ENCODE peak calls at places on chromosomes 1 and 21, in five cellular contexts. W, F, Z, V and A are unnamed samples.
A peak's percentile ranks its signal among the peaks of the same experiment; 100 is the strongest.

GRCh38 chr1:167344112-167344511 is 123.4 kb downstream of the POU2F1 start:
- DNase-seq in Z (no peak), V (no peak), W (no peak), F (peak; percentile 34), A (peak; percentile 2)

GRCh38 chr1:12251442-12251841 is 21.6 kb downstream of the VPS13D start:
- DNase-seq in W (no peak), F (peak; percentile 34), Z (no peak), V (no peak), A (peak; percentile 12)

GRCh38 chr1:184078564-184079107 is 27.1 kb downstream of the TSEN15 start:
- DNase-seq in W (no peak), V (no peak), Z (no peak), F (no peak), A (no peak)

GRCh38 chr1:27773732-27774445 is 870 bp downstream of the STX12 start:
- DNase-seq in W (no peak), F (peak; percentile 6), Z (peak; percentile 63), V (no peak), A (peak; percentile 53)

GRCh38 chr1:182259963-182260362 is 131.6 kb downstream of the GLUL start:
- DNase-seq in V (no peak), Z (no peak), W (no peak), F (no peak), A (no peak)

GRCh38 chr1:193542668-193543067 is 356.3 kb upstream of the B3GALT2 start:
- DNase-seq in W (peak; percentile 64), V (no peak), Z (no peak), F (no peak), A (no peak)

GRCh38 chr1:14724697-14725096 is 126.2 kb downstream of the KAZN start:
- DNase-seq in W (no peak), F (no peak), V (no peak), Z (no peak), A (no peak)

GRCh38 chr21:31190516-31190915 is 152.2 kb upstream of the KRTAP19-8 start:
- DNase-seq in F (no peak), Z (no peak), W (no peak), V (no peak), A (no peak)

GRCh38 chr1:64309468-64309867 is 106.0 kb downstream of the UBE2U start:
- DNase-seq in W (no peak), Z (no peak), F (no peak), V (no peak), A (no peak)

GRCh38 chr1:3727042-3727824 is 25.0 kb upstream of the CCDC27 start:
- DNase-seq in F (no peak), V (peak; percentile 30), W (peak; percentile 91), Z (no peak), A (peak; percentile 29)

GRCh38 chr1:221743416-221744208 is 1.7 kb upstream of the DUSP10 start:
- DNase-seq in V (no peak), W (peak; percentile 61), Z (peak; percentile 38), F (no peak), A (no peak)

GRCh38 chr1:205774277-205775014 is 836 bp downstream of the RAB29 start:
- DNase-seq in W (peak; percentile 84), V (no peak), F (no peak), Z (peak; percentile 14), A (peak; percentile 15)

GRCh38 chr1:205780335-205780734 is 5.1 kb upstream of the RAB29 start:
- DNase-seq in V (no peak), W (no peak), F (no peak), Z (no peak), A (no peak)

GRCh38 chr1:205775015-205775716 is at the start of gene RAB29:
- DNase-seq in Z (peak; percentile 77), F (peak; percentile 72), V (peak; percentile 82), W (peak; percentile 94), A (peak; percentile 88)

GRCh38 chr1:205775717-205776056 is 405 bp upstream of the RAB29 start:
- DNase-seq in F (peak; percentile 20), W (no peak), V (no peak), Z (peak; percentile 74), A (peak; percentile 90)

DNA sequence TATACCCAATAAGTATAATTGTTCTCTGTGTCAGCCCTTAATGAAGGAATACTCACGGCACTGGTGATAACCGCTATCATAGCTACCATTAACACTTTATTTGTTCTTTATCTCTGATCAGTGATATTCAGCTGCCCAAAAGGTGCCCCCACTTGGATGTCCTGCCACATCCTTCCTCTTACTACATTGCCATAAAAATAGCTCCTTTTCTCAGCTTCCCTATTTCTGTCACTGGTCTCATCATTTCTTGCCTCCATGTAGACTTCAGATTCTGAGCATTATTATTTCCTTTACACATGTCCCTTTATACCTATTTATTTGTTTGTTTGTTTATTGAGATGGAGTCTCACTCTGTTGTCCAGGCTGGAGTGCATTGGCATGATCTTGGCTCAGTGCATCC is 2.7 kb upstream of the RAB29 start:
- DNase-seq in W (no peak), V (no peak), F (no peak), Z (no peak), A (no peak)
- TF ChIP-seq CTCF in W (no peak), V (no peak), F (no peak), Z (no peak), A (no peak)

DNA sequence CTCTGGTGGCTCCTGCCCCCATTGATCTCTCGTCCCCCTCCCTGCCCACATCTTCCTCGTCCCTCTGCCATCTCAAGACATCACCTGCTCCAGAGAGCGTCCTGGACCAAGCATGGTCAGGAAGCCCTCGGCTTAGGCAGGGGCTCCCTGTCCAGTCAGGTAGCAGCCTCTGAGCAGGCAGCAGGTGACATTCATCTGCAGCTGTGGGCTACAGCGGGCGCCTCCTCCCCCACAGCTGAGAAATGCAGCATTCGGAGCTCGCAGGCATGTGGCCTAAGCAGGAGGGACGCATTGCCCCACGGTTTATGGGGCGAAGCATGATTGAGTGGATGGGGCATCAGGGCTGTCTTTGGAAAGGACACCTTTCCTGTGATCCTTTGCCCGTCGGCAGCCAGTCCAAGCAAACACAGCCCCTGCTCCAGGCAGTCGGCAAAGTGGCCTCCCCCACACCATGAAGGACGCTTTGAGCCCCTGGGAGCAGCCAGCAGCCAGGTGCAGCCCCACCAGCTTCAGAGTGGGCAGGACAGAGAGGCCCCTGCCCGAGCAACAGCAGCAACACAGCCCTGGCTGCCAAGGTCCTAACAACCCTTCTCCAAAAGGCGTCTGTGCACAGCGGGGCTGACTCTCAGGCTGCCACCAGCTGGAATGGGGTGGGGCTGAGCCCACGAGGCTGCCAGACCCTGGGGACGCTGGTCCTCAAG is 234.1 kb upstream of the VAMP3 start:
- DNase-seq in V (no peak), F (no peak), Z (no peak), W (peak; percentile 70), A (no peak)
- H3K4me3 ChIP-seq in V (no peak overlapping the region), F (no peak overlapping the region), Z (no peak overlapping the region), W (no peak overlapping the region), A (no peak overlapping the region)

GRCh38 chr1:54273837-54274192 is 73.8 kb downstream of the MRPL37 start:
- DNase-seq in V (no peak), Z (no peak), F (no peak), W (peak; percentile 84), A (no peak)

GRCh38 chr1:54274881-54275280 is 74.9 kb downstream of the MRPL37 start:
- DNase-seq in V (no peak), W (no peak), Z (no peak), F (no peak), A (no peak)

GRCh38 chr1:54275349-54275748 is 75.4 kb downstream of the MRPL37 start:
- DNase-seq in F (no peak), W (peak; percentile 67), V (peak; percentile 72), Z (no peak), A (peak; percentile 43)

GRCh38 chr1:54273092-54273836 is 73.3 kb downstream of the MRPL37 start:
- DNase-seq in V (peak; percentile 87), W (peak; percentile 78), Z (no peak), F (peak; percentile 54), A (peak; percentile 43)

DNA sequence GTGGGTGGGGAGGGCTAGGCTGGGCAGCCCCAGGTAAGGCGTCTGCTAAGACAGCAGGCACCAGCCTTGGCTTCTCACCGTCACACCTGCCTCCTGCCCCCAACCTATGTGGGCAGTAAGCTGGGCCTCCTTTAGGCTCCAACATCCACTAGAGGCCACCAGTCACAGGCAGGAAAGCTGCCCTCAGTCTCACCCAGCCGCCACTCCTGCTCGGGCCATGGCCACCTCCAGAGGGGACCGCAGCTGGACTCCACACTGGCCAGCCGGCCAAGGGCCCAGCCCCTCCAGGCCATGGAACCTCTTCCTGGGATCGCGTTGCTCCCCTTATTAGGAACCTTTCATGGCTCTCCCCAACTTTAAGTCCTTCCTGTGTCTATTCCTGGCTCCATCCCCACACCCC is 74.5 kb downstream of the MRPL37 start:
- DNase-seq in V (peak; percentile 47), W (peak; percentile 77), Z (no peak), F (no peak), A (no peak)
- TF ChIP-seq CTCF in V (no peak), W (peak; percentile 37), Z (peak; percentile 4), F (no peak), A (no peak)

DNA sequence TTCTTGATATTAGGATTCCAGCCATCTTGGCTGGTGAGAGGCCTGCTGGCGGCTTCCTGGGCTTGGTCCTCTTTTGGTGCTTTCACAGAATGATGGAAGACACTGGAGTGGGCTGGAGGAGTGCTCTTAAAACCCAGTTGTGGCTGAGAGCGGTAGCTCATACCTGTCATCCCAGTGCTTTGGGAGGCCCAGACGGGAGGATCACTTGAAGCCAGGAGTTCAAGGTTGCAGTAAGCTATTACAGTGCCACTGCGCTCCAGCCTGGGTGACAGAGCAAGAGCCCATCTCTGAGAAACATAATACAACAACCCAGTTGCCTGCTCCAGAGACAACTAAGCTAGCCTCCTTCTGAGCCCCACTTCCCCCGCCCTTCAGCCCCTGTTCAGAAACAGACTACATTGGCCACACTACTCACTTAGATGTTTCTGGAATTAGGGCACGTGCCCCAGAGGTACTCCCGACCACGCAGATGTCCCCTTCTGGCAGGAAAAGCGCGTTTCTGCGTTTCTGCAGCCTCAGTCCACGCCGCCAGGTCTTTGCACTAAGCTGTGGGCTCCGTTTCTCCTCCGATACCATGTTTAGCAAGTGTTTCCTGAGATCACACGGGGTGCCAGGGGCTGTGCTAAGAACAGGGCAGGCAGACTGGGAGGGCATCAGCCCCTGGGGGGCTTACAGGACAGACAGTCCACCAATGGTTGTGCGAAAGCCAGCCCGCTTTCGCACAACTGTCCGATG is 2.4 kb downstream of the PIK3CD start:
- DNase-seq in F (no peak), Z (no peak), V (no peak), W (no peak), A (no peak)
- H3K4me3 ChIP-seq in F (no peak overlapping the region), Z (no peak overlapping the region), V (peak overlapping the region; percentile 62), W (no peak overlapping the region), A (no peak overlapping the region)

GRCh38 chr1:235586992-235587391 is 62.6 kb downstream of the GNG4 start:
- DNase-seq in W (no peak), Z (no peak), F (no peak), V (no peak), A (no peak)

GRCh38 chr1:235584973-235585372 is 64.6 kb downstream of the GNG4 start:
- DNase-seq in V (no peak), Z (no peak), F (no peak), W (no peak), A (no peak)

GRCh38 chr1:235588916-235589515 is 60.6 kb downstream of the GNG4 start:
- DNase-seq in W (no peak), Z (peak; percentile 53), V (no peak), F (peak; percentile 55), A (peak; percentile 86)

GRCh38 chr1:235588156-235588555 is 61.4 kb downstream of the GNG4 start:
- DNase-seq in Z (no peak), W (no peak), V (no peak), F (no peak), A (no peak)

DNA sequence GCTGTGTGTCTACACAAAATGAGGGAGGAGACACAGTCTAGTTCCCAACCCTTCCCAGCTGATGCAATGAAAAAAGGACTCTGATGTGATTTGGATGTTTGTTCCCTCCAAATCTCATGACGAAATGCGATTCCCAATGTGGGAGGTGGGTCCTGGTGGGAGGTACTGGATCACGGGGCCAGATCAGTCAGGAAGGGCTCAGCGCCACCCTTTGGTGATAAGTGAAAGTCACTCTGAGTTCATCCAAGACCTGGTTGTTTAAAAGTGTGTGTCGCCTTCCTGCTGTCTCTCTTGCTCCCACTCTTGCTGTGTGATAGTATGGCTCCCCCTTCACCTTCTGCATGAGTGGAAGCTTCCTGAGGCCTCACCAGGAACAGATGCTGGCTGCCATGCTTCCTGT is 63.2 kb downstream of the GNG4 start:
- DNase-seq in F (no peak), W (peak; percentile 68), V (no peak), Z (no peak), A (no peak)
- TF ChIP-seq CTCF in F (no peak), W (peak; percentile 53), V (no peak), Z (no peak), A (no peak)